ENCODE peak calls at places on chromosome 5, in nine cellular contexts. Q, E, O, K, D, Y, W, V and Z are unnamed samples.

GRCh38 chr5:124193371-124193789 is 553.1 kb downstream of the ZNF608 start:
- DNase-seq in E (no peak), D (no peak), O (no peak), Q (peak), Y (no peak), K (peak), V (no peak), W (no peak), Z (peak)

GRCh38 chr5:84088996-84089395 is 295.7 kb downstream of the EDIL3 start:
- DNase-seq in V (peak), W (no peak), Y (no peak), Q (no peak), O (no peak), E (no peak), D (peak), K (peak), Z (peak)

GRCh38 chr5:60260658-60261057 is 367.1 kb upstream of the PDE4D start:
- DNase-seq in Y (no peak), D (no peak), K (no peak), Q (no peak), W (no peak), E (no peak), O (no peak), V (no peak), Z (no peak)

GRCh38 chr5:9124071-9124470 is 421.8 kb downstream of the SEMA5A start:
- DNase-seq in Q (no peak), Y (no peak), K (no peak), W (peak), D (no peak), O (no peak), E (no peak), V (no peak), Z (no peak)

GRCh38 chr5:132462856-132463745 is 27.5 kb downstream of the IRF1 start:
- DNase-seq in E (peak), O (no peak), W (no peak), Y (no peak), D (no peak), Q (no peak), K (no peak), V (no peak), Z (no peak)

GRCh38 chr5:94425396-94425795 is 193.0 kb downstream of the KIAA0825 start:
- DNase-seq in O (no peak), K (no peak), W (no peak), Y (no peak), D (no peak), V (no peak), Q (no peak), E (no peak), Z (no peak)

GRCh38 chr5:130555429-130555828 is 609.6 kb downstream of the HINT1 start:
- DNase-seq in O (no peak), Q (no peak), K (no peak), D (no peak), E (no peak), V (no peak), Y (no peak), W (no peak), Z (no peak)

GRCh38 chr5:139655727-139656271 is 7.7 kb downstream of the CXXC5 start:
- DNase-seq in Q (no peak), V (no peak), W (peak), E (no peak), O (no peak), Y (no peak), D (peak), K (no peak), Z (no peak)

GRCh38 chr5:16467363-16468219 is 2.0 kb upstream of the ZNF622 start:
- DNase-seq in V (peak), Y (no peak), E (no peak), O (no peak), D (no peak), K (no peak), Q (no peak), W (no peak), Z (peak)

GRCh38 chr5:120778491-120779293 is 314.6 kb downstream of the PRR16 start:
- DNase-seq in Q (peak), O (no peak), K (no peak), W (no peak), E (no peak), V (no peak), Y (no peak), D (no peak), Z (no peak)

GRCh38 chr5:63245271-63245670 is 666.7 kb downstream of the LRRC70 start:
- DNase-seq in D (no peak), K (no peak), O (no peak), Q (no peak), Y (no peak), E (no peak), V (no peak), W (no peak), Z (peak)

GRCh38 chr5:10756539-10756938 is 4.5 kb downstream of the DAP start:
- DNase-seq in D (no peak), V (no peak), Q (peak), Y (no peak), K (no peak), E (no peak), W (no peak), O (no peak), Z (no peak)

GRCh38 chr5:60810036-60810435 is 34.0 kb downstream of the ELOVL7 start:
- DNase-seq in K (no peak), D (no peak), E (no peak), Y (no peak), W (no peak), Q (no peak), O (no peak), V (no peak), Z (no peak)

GRCh38 chr5:175325681-175326080 is 118.3 kb downstream of the DRD1 start:
- DNase-seq in O (no peak), Q (no peak), D (no peak), Y (no peak), W (no peak), E (no peak), K (no peak), V (no peak), Z (peak)

GRCh38 chr5:164581889-164582288 is 1076.5 kb downstream of the MAT2B start:
- DNase-seq in Y (no peak), W (no peak), Q (no peak), K (no peak), E (no peak), V (no peak), O (no peak), D (no peak), Z (no peak)

GRCh38 chr5:146466521-146467349 is 19.6 kb downstream of the TCERG1 start:
- DNase-seq in O (peak), D (no peak), Q (no peak), K (no peak), W (no peak), E (no peak), V (no peak), Y (no peak), Z (peak)

GRCh38 chr5:34586117-34586885 is 69.8 kb upstream of the RAI14 start:
- DNase-seq in V (no peak), E (no peak), Y (no peak), D (peak), O (peak), Q (peak), W (no peak), K (no peak), Z (peak)

GRCh38 chr5:5306696-5307095 is 115.8 kb upstream of the ICE1 start:
- DNase-seq in Q (peak), O (no peak), W (no peak), V (no peak), D (no peak), Y (no peak), K (no peak), E (no peak), Z (no peak)

GRCh38 chr5:17189381-17190036 is 27.9 kb upstream of the BASP1 start:
- DNase-seq in E (peak), K (peak), O (peak), D (peak), Y (peak), V (peak), Q (no peak), W (peak), Z (peak)

GRCh38 chr5:40485021-40485998 is 194.4 kb upstream of the PTGER4 start:
- DNase-seq in K (no peak), V (no peak), E (no peak), O (no peak), Q (no peak), D (no peak), Y (no peak), W (no peak), Z (no peak)

GRCh38 chr5:5017827-5018559 is 122.1 kb upstream of the ADAMTS16 start:
- DNase-seq in D (no peak), Q (no peak), E (no peak), V (no peak), K (no peak), O (peak), W (no peak), Y (no peak), Z (no peak)

GRCh38 chr5:139369181-139369580 is 13.9 kb downstream of the SLC23A1 start:
- DNase-seq in Y (no peak), V (no peak), W (no peak), Q (peak), E (no peak), D (no peak), O (no peak), K (no peak), Z (no peak)

GRCh38 chr5:56094579-56095361 is 100.0 kb upstream of the IL6ST start:
- DNase-seq in O (no peak), Y (no peak), Q (no peak), V (no peak), K (no peak), E (no peak), W (no peak), D (no peak), Z (peak)

GRCh38 chr5:142095651-142096330 is 12.8 kb upstream of the NDFIP1 start:
- DNase-seq in D (no peak), Y (no peak), V (no peak), O (no peak), E (peak), Q (no peak), W (no peak), K (no peak), Z (peak)

GRCh38 chr5:148939676-148940075 is 113.3 kb downstream of the ADRB2 start:
- DNase-seq in Y (no peak), K (no peak), Q (peak), E (no peak), V (no peak), W (no peak), O (peak), D (no peak), Z (peak)

GRCh38 chr5:150322202-150322601 is 19.5 kb upstream of the ARSI start:
- DNase-seq in Q (no peak), E (no peak), Y (no peak), D (no peak), W (no peak), K (no peak), V (no peak), O (no peak), Z (peak)

GRCh38 chr5:9545301-9545958 is 445 bp downstream of the SEMA5A start:
- DNase-seq in V (peak), E (peak), W (no peak), Q (no peak), Y (peak), K (no peak), O (no peak), D (no peak), Z (no peak)

GRCh38 chr5:42880621-42881020 is 68.9 kb upstream of the SELENOP start:
- DNase-seq in K (no peak), W (no peak), D (no peak), V (no peak), E (no peak), Y (no peak), Q (no peak), O (no peak), Z (no peak)

GRCh38 chr5:131814990-131815389 is 18.2 kb upstream of the FNIP1 start:
- DNase-seq in V (no peak), K (peak), O (peak), E (no peak), W (no peak), D (no peak), Q (peak), Y (no peak), Z (peak)

GRCh38 chr5:154472871-154473580 is 5.0 kb downstream of the HAND1 start:
- DNase-seq in W (no peak), E (no peak), Q (no peak), V (no peak), Y (no peak), K (no peak), O (no peak), D (no peak), Z (no peak)

GRCh38 chr5:57176350-57176857 is 2.5 kb downstream of the GPBP1 start:
- DNase-seq in O (no peak), Q (no peak), K (no peak), V (peak), E (no peak), D (no peak), W (no peak), Y (no peak), Z (peak)

GRCh38 chr5:95669540-95669939 is 13.3 kb downstream of the SPATA9 start:
- DNase-seq in Y (peak), D (no peak), K (no peak), V (no peak), O (no peak), E (peak), Q (peak), W (peak), Z (peak)

GRCh38 chr5:66987126-66987525 is 209.5 kb downstream of the CD180 start:
- DNase-seq in Q (no peak), W (no peak), V (no peak), D (no peak), Y (no peak), O (no peak), E (no peak), K (no peak), Z (peak)

GRCh38 chr5:174789596-174789995 is 65.2 kb downstream of the MSX2 start:
- DNase-seq in W (no peak), Q (no peak), V (no peak), K (no peak), D (no peak), O (no peak), E (no peak), Y (no peak), Z (no peak)

GRCh38 chr5:119275146-119275872 is 80.5 kb upstream of the TNFAIP8 start:
- DNase-seq in Q (no peak), O (no peak), E (no peak), D (no peak), K (peak), Y (no peak), W (no peak), V (no peak), Z (peak)
- H3K4me3 ChIP-seq in Q (no peak), O (no peak), E (no peak), D (no peak), K (peak), Y (no peak), W (no peak), V (no peak), Z (no peak)

GRCh38 chr5:159262472-159262858 is 625 bp upstream of the UBLCP1 start:
- DNase-seq in Y (no peak), E (no peak), K (peak), O (peak), V (no peak), D (no peak), Q (no peak), W (no peak), Z (peak)

GRCh38 chr5:159258361-159258760 is 4.7 kb upstream of the UBLCP1 start:
- DNase-seq in Y (no peak), E (no peak), D (no peak), O (no peak), W (no peak), V (no peak), K (no peak), Q (no peak), Z (no peak)

GRCh38 chr5:159257629-159258283 is 5.3 kb upstream of the UBLCP1 start:
- DNase-seq in K (no peak), Y (no peak), E (no peak), O (no peak), D (peak), Q (no peak), W (no peak), V (no peak), Z (no peak)

GRCh38 chr5:159263569-159263905 is 447 bp downstream of the UBLCP1 start:
- DNase-seq in O (no peak), Y (no peak), Q (no peak), V (no peak), K (no peak), E (no peak), W (no peak), D (no peak), Z (no peak)

DNA sequence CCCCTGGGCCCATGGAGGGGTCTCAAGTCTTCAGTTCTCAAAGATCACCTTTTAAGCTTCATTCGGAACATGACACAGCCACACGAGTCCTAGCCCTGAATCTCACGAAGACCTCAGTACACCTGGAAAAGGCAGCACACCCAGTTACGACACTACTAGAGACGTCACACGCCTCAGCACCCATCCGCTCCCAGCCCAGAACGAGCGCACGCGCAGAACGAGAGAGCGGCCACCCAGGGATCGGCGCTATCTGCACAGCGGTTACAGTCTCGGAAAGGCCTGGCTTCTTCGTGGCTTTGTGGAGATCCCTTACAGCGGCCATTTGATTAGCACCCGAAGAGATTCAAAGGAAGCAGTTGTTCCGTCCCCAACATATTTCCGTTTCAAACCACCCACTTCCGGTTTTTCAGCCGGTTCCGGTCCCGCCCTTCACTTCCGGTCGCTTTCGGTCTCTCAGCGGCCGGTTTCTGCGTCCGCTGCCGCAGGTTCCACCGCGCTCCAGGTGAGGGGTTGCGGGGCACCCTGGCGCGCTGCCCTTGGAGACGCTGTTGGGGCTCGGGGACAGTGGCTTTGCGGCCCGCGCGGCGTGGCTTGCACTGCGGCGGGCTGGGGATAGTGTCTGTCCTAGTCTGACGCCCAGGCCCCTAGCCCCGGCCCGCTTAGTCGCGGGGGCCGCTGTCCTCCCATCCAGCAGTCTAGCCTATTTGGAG is at the start of gene UBLCP1:
- DNase-seq in Y (peak), O (peak), D (peak), V (peak), W (peak), K (peak), E (peak), Q (peak), Z (peak)
- TF ChIP-seq CTCF in Y (no peak), O (no peak), D (no peak), V (no peak), W (no peak), K (no peak), E (no peak), Q (no peak), Z (no peak)

GRCh38 chr5:179276838-179277395 is 68.3 kb downstream of the ADAMTS2 start:
- DNase-seq in D (no peak), Y (no peak), K (no peak), O (no peak), W (no peak), Q (no peak), E (no peak), V (no peak), Z (no peak)

GRCh38 chr5:179275381-179275878 is 69.8 kb downstream of the ADAMTS2 start:
- DNase-seq in Y (no peak), V (no peak), O (no peak), E (no peak), K (no peak), Q (no peak), W (no peak), D (no peak), Z (no peak)

GRCh38 chr5:179274321-179275315 is 70.6 kb downstream of the ADAMTS2 start:
- DNase-seq in D (no peak), V (no peak), O (no peak), W (no peak), E (no peak), Q (no peak), Y (peak), K (no peak), Z (no peak)

GRCh38 chr5:179278119-179278518 is 67.1 kb downstream of the ADAMTS2 start:
- DNase-seq in V (no peak), K (no peak), E (no peak), Y (no peak), W (no peak), D (no peak), O (no peak), Q (no peak), Z (no peak)

GRCh38 chr5:179275941-179276837 is 69.1 kb downstream of the ADAMTS2 start:
- DNase-seq in O (no peak), Q (peak), K (no peak), Y (peak), W (peak), V (no peak), E (peak), D (peak), Z (no peak)
- H3K4me3 ChIP-seq in O (no peak), Q (no peak), K (no peak), Y (no peak), W (no peak), V (no peak), E (no peak), D (no peak), Z (no peak)

GRCh38 chr5:71697967-71698366 is 21.1 kb upstream of the CARTPT start:
- DNase-seq in V (no peak), E (no peak), Y (no peak), D (peak), K (no peak), W (no peak), Q (no peak), O (no peak), Z (peak)
- TF ChIP-seq CTCF in V (no peak), E (no peak), Y (no peak), D (peak), K (peak), W (no peak), Q (peak), O (peak), Z (peak)

GRCh38 chr5:32714836-32715235 is 3.7 kb downstream of the NPR3 start:
- DNase-seq in O (no peak), E (no peak), Y (no peak), V (no peak), W (no peak), D (no peak), K (no peak), Q (no peak), Z (no peak)

GRCh38 chr5:32713396-32714381 is 2.6 kb downstream of the NPR3 start:
- DNase-seq in D (no peak), W (no peak), Q (no peak), Y (no peak), E (peak), V (no peak), O (no peak), K (no peak), Z (peak)

GRCh38 chr5:32710859-32711692 is at the start of gene NPR3:
- DNase-seq in K (no peak), Y (peak), E (peak), V (no peak), W (no peak), O (peak), D (no peak), Q (no peak), Z (peak)

GRCh38 chr5:32711693-32712462 is 757 bp downstream of the NPR3 start:
- DNase-seq in O (peak), Q (no peak), D (no peak), W (no peak), V (no peak), K (no peak), E (no peak), Y (no peak), Z (peak)

DNA sequence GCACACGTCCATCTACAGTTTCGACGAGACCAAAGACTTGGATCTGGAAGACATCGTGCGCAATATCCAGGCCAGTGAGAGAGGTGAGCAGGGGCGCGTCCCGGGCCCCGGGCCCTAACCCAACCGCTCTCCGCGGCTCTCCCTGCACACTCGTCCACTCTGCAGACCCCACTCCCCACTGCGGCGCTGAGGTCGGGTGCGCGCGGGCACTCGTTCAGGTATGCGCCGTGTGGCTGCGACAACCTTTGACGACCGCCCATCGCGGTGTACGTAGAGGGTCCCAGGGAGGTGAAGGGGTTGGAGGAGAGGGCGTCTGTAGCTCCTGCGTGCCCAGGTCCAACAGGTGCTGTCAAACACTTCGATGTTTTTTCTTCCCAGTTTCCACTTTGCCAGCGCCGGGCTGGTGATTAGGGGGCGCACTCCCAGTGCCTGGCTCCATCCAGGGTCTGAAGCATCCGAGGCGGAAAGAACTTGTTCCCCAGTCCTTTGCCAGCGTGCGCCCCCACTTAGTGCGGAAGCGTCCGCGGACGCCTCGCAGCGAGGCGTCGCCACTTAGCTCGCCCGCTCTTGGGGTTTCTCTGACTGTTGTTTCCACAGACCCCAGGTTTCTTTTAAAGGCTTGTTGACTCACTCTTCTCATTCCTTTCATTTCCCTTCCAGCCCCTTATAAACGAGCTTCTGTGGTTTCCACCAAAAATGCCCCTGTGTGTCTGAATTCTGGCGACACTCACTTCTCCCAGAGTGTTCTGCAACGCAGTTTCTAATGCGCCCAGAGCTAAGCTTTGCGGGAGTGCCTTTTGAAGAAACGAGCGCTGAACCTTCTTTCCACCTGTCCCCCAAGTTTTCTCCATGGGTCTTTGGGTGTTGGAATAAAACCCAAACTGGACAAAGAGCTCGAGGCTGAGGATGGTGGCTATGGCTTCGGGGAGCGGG is 1.6 kb downstream of the NPR3 start:
- DNase-seq in Q (no peak), Y (no peak), D (no peak), V (no peak), K (no peak), O (no peak), E (no peak), W (no peak), Z (peak)
- H3K4me3 ChIP-seq in Q (peak), Y (peak), D (no peak), V (no peak), K (no peak), O (peak), E (peak), W (peak), Z (peak)